ENCODE peak calls at places on chromosome 1, in six cellular contexts. T is right cardiac atrium, F is NB4, Y is IMR-90, L is fibroblast of mammary gland, I is AG04450. C is an unnamed sample.
A peak's percentile ranks its signal among the peaks of the same experiment; 100 is the strongest.

GRCh38 chr1:39130297-39130696 is 74.2 kb upstream of the MACF1 start:
- DNase-seq in L (peak; percentile 92), Y (peak; percentile 87), T (no peak), F (no peak), I (no peak), C (peak; percentile 89)

GRCh38 chr1:196734460-196734859 is 40.2 kb upstream of the CFHR3 start:
- DNase-seq in Y (no peak), F (no peak), I (no peak), L (no peak), T (no peak), C (no peak)

GRCh38 chr1:41878911-41879310 is 39.8 kb downstream of the HIVEP3 start:
- DNase-seq in L (no peak), F (no peak), T (no peak), Y (no peak), I (no peak), C (no peak)

GRCh38 chr1:53619811-53620619 is 118.9 kb downstream of the GLIS1 start:
- DNase-seq in L (peak; percentile 47), I (peak; percentile 8), F (no peak), Y (peak; percentile 81), T (no peak), C (no peak)

GRCh38 chr1:238777551-238777950 is 608.8 kb upstream of the CHRM3 start:
- DNase-seq in I (no peak), L (no peak), F (no peak), Y (peak; percentile 17), T (no peak), C (peak; percentile 4)

GRCh38 chr1:68644521-68644920 is 147.6 kb upstream of the DEPDC1 start:
- DNase-seq in L (no peak), F (no peak), I (no peak), T (no peak), Y (no peak), C (no peak)

GRCh38 chr1:91604632-91605031 is 104.0 kb downstream of the CDC7 start:
- DNase-seq in F (no peak), I (peak; percentile 29), L (peak; percentile 55), T (no peak), Y (peak; percentile 60), C (peak; percentile 68)

GRCh38 chr1:210053126-210053525 is 115.1 kb downstream of the SYT14 start:
- DNase-seq in L (no peak), F (no peak), T (no peak), Y (no peak), I (no peak), C (no peak)

GRCh38 chr1:31759266-31760023 is 4.7 kb downstream of the ADGRB2 start:
- DNase-seq in Y (peak; percentile 32), F (peak; percentile 31), I (no peak), L (peak; percentile 43), T (peak; percentile 3), C (no peak)

GRCh38 chr1:48245106-48245505 is 22.6 kb downstream of the SLC5A9 start:
- DNase-seq in L (no peak), Y (no peak), F (peak; percentile 59), T (no peak), I (no peak), C (no peak)

GRCh38 chr1:78303620-78304019 is 187.2 kb upstream of the PTGFR start:
- DNase-seq in T (peak; percentile 73), F (no peak), I (peak; percentile 69), L (peak; percentile 98), Y (peak; percentile 95), C (peak; percentile 99)

GRCh38 chr1:240496941-240497340 is 115.0 kb downstream of the GREM2 start:
- DNase-seq in Y (no peak), F (no peak), I (no peak), L (no peak), T (no peak), C (no peak)

GRCh38 chr1:169529068-169529642 is 43.4 kb upstream of the SLC19A2 start:
- DNase-seq in F (no peak), T (no peak), L (no peak), Y (no peak), I (no peak), C (peak; percentile 31)

GRCh38 chr1:33854091-33854490 is 9.8 kb upstream of the HMGB4 start:
- DNase-seq in F (no peak), I (no peak), Y (no peak), T (no peak), L (no peak), C (no peak)

GRCh38 chr1:41504126-41505035 is 19.9 kb upstream of the EDN2 start:
- DNase-seq in Y (peak; percentile 68), I (no peak), F (no peak), L (peak; percentile 65), T (peak; percentile 50), C (peak; percentile 31)

GRCh38 chr1:53279556-53280160 is 41.3 kb upstream of the MAGOH start:
- DNase-seq in F (no peak), Y (no peak), I (no peak), L (no peak), T (no peak), C (no peak)

GRCh38 chr1:232306269-232306911 is 323.5 kb downstream of the SIPA1L2 start:
- DNase-seq in F (peak; percentile 9), I (no peak), L (no peak), Y (no peak), T (peak; percentile 78), C (peak; percentile 34)

GRCh38 chr1:168179411-168180147 is 817 bp downstream of the TIPRL start:
- DNase-seq in F (peak; percentile 20), Y (peak; percentile 25), L (peak; percentile 29), I (no peak), T (no peak), C (peak; percentile 47)

GRCh38 chr1:200979574-200980451 is 43.7 kb downstream of the KIF21B start:
- DNase-seq in I (no peak), Y (no peak), T (peak; percentile 59), L (peak; percentile 19), F (peak; percentile 71), C (no peak)

GRCh38 chr1:53639996-53640695 is 98.8 kb downstream of the GLIS1 start:
- DNase-seq in F (no peak), T (no peak), L (no peak), I (no peak), Y (no peak), C (no peak)

GRCh38 chr1:235651170-235651806 is 1.7 kb upstream of the GNG4 start:
- DNase-seq in F (no peak), T (no peak), L (no peak), I (no peak), Y (no peak), C (no peak)

GRCh38 chr1:220761688-220762427 is 13.7 kb downstream of the MTARC2 start:
- DNase-seq in Y (no peak), L (no peak), T (no peak), I (no peak), F (no peak), C (no peak)

GRCh38 chr1:205239078-205239477 is 11.3 kb downstream of the TMCC2 start:
- DNase-seq in L (no peak), T (no peak), I (no peak), Y (no peak), F (no peak), C (no peak)

GRCh38 chr1:169326644-169327316 is 40.8 kb downstream of the NME7 start:
- DNase-seq in Y (peak; percentile 59), F (no peak), I (no peak), T (no peak), L (peak; percentile 56), C (peak; percentile 51)

GRCh38 chr1:201354151-201354900 is 23.2 kb downstream of the TNNT2 start:
- DNase-seq in F (no peak), L (no peak), T (peak; percentile 54), I (no peak), Y (no peak), C (no peak)

GRCh38 chr1:81803423-81804103 is 2.8 kb downstream of the ADGRL2 start:
- DNase-seq in I (no peak), T (no peak), F (no peak), L (peak; percentile 38), Y (peak; percentile 2), C (peak; percentile 63)

GRCh38 chr1:81801032-81801833 is 499 bp downstream of the ADGRL2 start:
- DNase-seq in T (peak; percentile 87), Y (peak; percentile 88), I (peak; percentile 66), F (no peak), L (peak; percentile 93), C (peak; percentile 96)

GRCh38 chr1:81801834-81802531 is 1.2 kb downstream of the ADGRL2 start:
- DNase-seq in I (no peak), L (peak; percentile 57), Y (peak; percentile 40), F (no peak), T (peak; percentile 69), C (peak; percentile 68)

GRCh38 chr1:81804320-81804719 is 3.6 kb downstream of the ADGRL2 start:
- DNase-seq in F (no peak), I (no peak), Y (no peak), L (no peak), T (no peak), C (peak; percentile 21)

GRCh38 chr1:81802601-81803422 is 2.1 kb downstream of the ADGRL2 start:
- DNase-seq in F (no peak), T (peak; percentile 90), I (no peak), L (peak; percentile 58), Y (peak; percentile 33), C (peak; percentile 67)
- H3K4me3 ChIP-seq in F (no peak overlapping the region), T (peak overlapping the region; percentile 86), I (peak overlapping the region; percentile 75), L (peak overlapping the region; percentile 73), Y (peak overlapping the region; percentile 55), C (peak overlapping the region; percentile 89)

DNA sequence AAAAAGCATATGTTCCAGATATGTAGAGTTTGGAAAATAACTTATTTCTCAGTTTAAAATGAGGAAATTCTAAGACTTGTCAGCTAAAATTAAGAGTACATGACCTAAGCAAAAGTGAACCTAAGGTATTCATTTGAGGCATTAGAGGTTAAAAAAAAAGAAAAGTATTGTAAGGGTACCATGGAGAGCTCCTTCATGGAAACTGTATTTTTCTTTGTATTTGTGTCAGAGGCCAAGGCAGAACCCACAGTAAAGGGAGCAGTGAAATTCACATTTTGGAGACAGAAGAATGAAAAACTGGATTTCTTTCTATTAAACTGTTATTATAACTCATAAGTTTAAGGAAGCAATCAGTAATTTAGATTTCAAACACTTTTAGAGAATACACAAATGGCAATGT is 1494.8 kb downstream of the KCNT2 start:
- DNase-seq in L (no peak), Y (no peak), F (no peak), T (no peak), I (no peak), C (no peak)
- H3K4me3 ChIP-seq in L (no peak overlapping the region), Y (no peak overlapping the region), F (no peak overlapping the region), T (no peak overlapping the region), I (no peak overlapping the region), C (no peak overlapping the region)

GRCh38 chr1:161013591-161014513 is 7.1 kb downstream of the F11R start:
- DNase-seq in Y (peak; percentile 85), L (peak; percentile 29), I (peak; percentile 32), F (peak; percentile 98), T (peak; percentile 92), C (peak; percentile 78)
- H3K4me3 ChIP-seq in Y (no peak overlapping the region), L (no peak overlapping the region), I (no peak overlapping the region), F (peak overlapping the region; percentile 44), T (no peak overlapping the region), C (no peak overlapping the region)

GRCh38 chr1:147077936-147078605 is 94.2 kb downstream of the PRKAB2 start:
- DNase-seq in L (no peak), Y (no peak), I (no peak), F (no peak), T (no peak), C (no peak)

GRCh38 chr1:147078606-147079399 is 93.5 kb downstream of the PRKAB2 start:
- DNase-seq in Y (no peak), F (no peak), T (no peak), I (no peak), L (no peak), C (no peak)

GRCh38 chr1:147079400-147080012 is 92.8 kb downstream of the PRKAB2 start:
- DNase-seq in T (no peak), F (no peak), I (no peak), Y (no peak), L (no peak), C (no peak)

GRCh38 chr1:147080013-147080661 is 92.1 kb downstream of the PRKAB2 start:
- DNase-seq in F (peak; percentile 4), L (no peak), I (no peak), Y (no peak), T (no peak), C (no peak)

GRCh38 chr1:147080671-147081394 is 91.4 kb downstream of the PRKAB2 start:
- DNase-seq in I (no peak), Y (no peak), L (no peak), T (no peak), F (no peak), C (no peak)
- H3K4me3 ChIP-seq in I (no peak overlapping the region), Y (no peak overlapping the region), L (no peak overlapping the region), T (no peak overlapping the region), F (no peak overlapping the region), C (no peak overlapping the region)

C was measured in fibroblast of the aortic adventitia.